ENCODE peak calls at places on chromosomes 2 and 18, in seven cellular contexts. One of them, this sample, is unnamed.

GRCh38 chr2:161571051-161571429 is 53.2 kb upstream of the SLC4A10 start:
- DNase-seq in stimulated activated CD4-positive, alpha-beta T cell treated with anti-CD3 and anti-CD28 coated beads, Interleukin-2, amount 100 ng/mL, for 48 hours: no peak
- DNase-seq in mucosa of gallbladder: no peak
- DNase-seq in left lung: no peak
- DNase-seq in kidney epithelial cell: no peak
- DNase-seq in foreskin keratinocyte: no peak
- DNase-seq in glutamatergic neuron: no peak
- DNase-seq in this sample: no peak

GRCh38 chr2:72993585-72994280 is 76.4 kb downstream of the EMX1 start:
- DNase-seq in stimulated activated CD4-positive, alpha-beta T cell treated with anti-CD3 and anti-CD28 coated beads, Interleukin-2, amount 100 ng/mL, for 48 hours: no peak
- DNase-seq in foreskin keratinocyte: no peak
- DNase-seq in mucosa of gallbladder: peak; percentile 6
- DNase-seq in glutamatergic neuron: no peak
- DNase-seq in kidney epithelial cell: no peak
- DNase-seq in left lung: no peak
- DNase-seq in this sample: peak; percentile 14

GRCh38 chr18:45792551-45793294 is 32.8 kb upstream of the SIGLEC15 start:
- DNase-seq in left lung: no peak
- DNase-seq in glutamatergic neuron: no peak
- DNase-seq in kidney epithelial cell: no peak
- DNase-seq in foreskin keratinocyte: peak; percentile 33
- DNase-seq in stimulated activated CD4-positive, alpha-beta T cell treated with anti-CD3 and anti-CD28 coated beads, Interleukin-2, amount 100 ng/mL, for 48 hours: no peak
- DNase-seq in mucosa of gallbladder: no peak
- DNase-seq in this sample: no peak

GRCh38 chr18:22504665-22505064 is 87.0 kb upstream of the CTAGE1 start:
- DNase-seq in stimulated activated CD4-positive, alpha-beta T cell treated with anti-CD3 and anti-CD28 coated beads, Interleukin-2, amount 100 ng/mL, for 48 hours: no peak
- DNase-seq in mucosa of gallbladder: no peak
- DNase-seq in foreskin keratinocyte: peak; percentile 54
- DNase-seq in left lung: no peak
- DNase-seq in glutamatergic neuron: no peak
- DNase-seq in kidney epithelial cell: no peak
- DNase-seq in this sample: no peak

GRCh38 chr2:231673348-231673770 is 35.0 kb upstream of the PTMA start:
- DNase-seq in foreskin keratinocyte: peak; percentile 79
- DNase-seq in left lung: peak; percentile 88
- DNase-seq in mucosa of gallbladder: peak; percentile 70
- DNase-seq in kidney epithelial cell: no peak
- DNase-seq in stimulated activated CD4-positive, alpha-beta T cell treated with anti-CD3 and anti-CD28 coated beads, Interleukin-2, amount 100 ng/mL, for 48 hours: no peak
- DNase-seq in glutamatergic neuron: peak; percentile 68
- DNase-seq in this sample: peak; percentile 82

GRCh38 chr18:55549474-55550104 is 38.4 kb downstream of the TCF4 start:
- DNase-seq in foreskin keratinocyte: no peak
- DNase-seq in left lung: no peak
- DNase-seq in stimulated activated CD4-positive, alpha-beta T cell treated with anti-CD3 and anti-CD28 coated beads, Interleukin-2, amount 100 ng/mL, for 48 hours: no peak
- DNase-seq in glutamatergic neuron: no peak
- DNase-seq in mucosa of gallbladder: no peak
- DNase-seq in kidney epithelial cell: no peak
- DNase-seq in this sample: no peak

GRCh38 chr2:230254152-230254881 is 28.8 kb downstream of the SP140 start:
- DNase-seq in kidney epithelial cell: no peak
- DNase-seq in stimulated activated CD4-positive, alpha-beta T cell treated with anti-CD3 and anti-CD28 coated beads, Interleukin-2, amount 100 ng/mL, for 48 hours: no peak
- DNase-seq in glutamatergic neuron: no peak
- DNase-seq in left lung: no peak
- DNase-seq in foreskin keratinocyte: no peak
- DNase-seq in mucosa of gallbladder: no peak
- DNase-seq in this sample: no peak

GRCh38 chr2:98188351-98189046 is 101.5 kb downstream of the VWA3B start:
- DNase-seq in mucosa of gallbladder: no peak
- DNase-seq in foreskin keratinocyte: peak; percentile 91
- DNase-seq in glutamatergic neuron: no peak
- DNase-seq in kidney epithelial cell: peak; percentile 18
- DNase-seq in stimulated activated CD4-positive, alpha-beta T cell treated with anti-CD3 and anti-CD28 coated beads, Interleukin-2, amount 100 ng/mL, for 48 hours: no peak
- DNase-seq in left lung: no peak
- DNase-seq in this sample: no peak

GRCh38 chr2:178280261-178280852 is 86.0 kb downstream of the OSBPL6 start:
- DNase-seq in glutamatergic neuron: no peak
- DNase-seq in mucosa of gallbladder: peak; percentile 49
- DNase-seq in left lung: no peak
- DNase-seq in kidney epithelial cell: no peak
- DNase-seq in stimulated activated CD4-positive, alpha-beta T cell treated with anti-CD3 and anti-CD28 coated beads, Interleukin-2, amount 100 ng/mL, for 48 hours: peak; percentile 52
- DNase-seq in foreskin keratinocyte: peak; percentile 51
- DNase-seq in this sample: no peak

GRCh38 chr2:223503746-223504145 is 98.4 kb downstream of the SCG2 start:
- DNase-seq in stimulated activated CD4-positive, alpha-beta T cell treated with anti-CD3 and anti-CD28 coated beads, Interleukin-2, amount 100 ng/mL, for 48 hours: no peak
- DNase-seq in mucosa of gallbladder: no peak
- DNase-seq in glutamatergic neuron: no peak
- DNase-seq in kidney epithelial cell: no peak
- DNase-seq in foreskin keratinocyte: peak; percentile 88
- DNase-seq in left lung: no peak
- DNase-seq in this sample: no peak

GRCh38 chr2:223887127-223887526 is 49.7 kb upstream of the AP1S3 start:
- DNase-seq in kidney epithelial cell: no peak
- DNase-seq in stimulated activated CD4-positive, alpha-beta T cell treated with anti-CD3 and anti-CD28 coated beads, Interleukin-2, amount 100 ng/mL, for 48 hours: no peak
- DNase-seq in foreskin keratinocyte: peak; percentile 69
- DNase-seq in left lung: no peak
- DNase-seq in glutamatergic neuron: no peak
- DNase-seq in mucosa of gallbladder: no peak
- DNase-seq in this sample: no peak

This sample was measured in stomach.